ENCODE peak calls at places on chromosome 13, in four cellular contexts. A is GM23338, V is Daoy, G is psoas muscle. K is an unnamed sample.

GRCh38 chr13:41859555-41859954 is 101.4 kb downstream of the VWA8 start:
- DNase-seq in A (no peak), G (no peak), V (no peak), K (no peak)

GRCh38 chr13:44649118-44649455 is 73.0 kb upstream of the TSC22D1 start:
- DNase-seq in V (no peak), A (peak), G (no peak), K (no peak)

GRCh38 chr13:48527955-48528354 is 4.9 kb downstream of the RCBTB2 start:
- DNase-seq in G (no peak), A (no peak), V (no peak), K (no peak)

GRCh38 chr13:46631184-46631542 is 78.2 kb downstream of the LRCH1 start:
- DNase-seq in A (no peak), V (no peak), G (no peak), K (no peak)

GRCh38 chr13:40197049-40197448 is 469.4 kb downstream of the FOXO1 start:
- DNase-seq in G (no peak), A (no peak), V (no peak), K (no peak)

GRCh38 chr13:50512602-50513527 is 330.6 kb downstream of the DLEU7 start:
- DNase-seq in A (no peak), G (peak), V (peak), K (no peak)

GRCh38 chr13:101026736-101027398 is 352.3 kb upstream of the TMTC4 start:
- DNase-seq in V (no peak), G (no peak), A (no peak), K (no peak)

GRCh38 chr13:36919833-36920611 is at the start of gene SMAD9:
- DNase-seq in G (peak), V (peak), A (peak), K (peak)

GRCh38 chr13:112182831-112183543 is 116.0 kb downstream of the SOX1 start:
- DNase-seq in G (no peak), V (no peak), A (no peak), K (no peak)

GRCh38 chr13:73657821-73658540 is 476.2 kb downstream of the KLF12 start:
- DNase-seq in G (peak), A (no peak), V (no peak), K (peak)